ENCODE peak calls at places on chromosomes 5 and 9, in eight cellular contexts. F, H, Q, R, X, M, P and Y are unnamed samples.

GRCh38 chr9:93655621-93656425 is 79.4 kb downstream of the PHF2 start:
- DNase-seq in M (no peak), R (no peak), X (no peak), P (no peak), H (no peak), Q (no peak), F (peak; percentile 38), Y (no peak)

GRCh38 chr9:135797507-135798302 is 95.7 kb downstream of the KCNT1 start:
- DNase-seq in M (peak; percentile 73), R (no peak), H (peak; percentile 81), Q (no peak), F (no peak), X (peak; percentile 31), P (peak; percentile 35), Y (no peak)

GRCh38 chr5:128271859-128272446 is 188.4 kb downstream of the SLC12A2 start:
- DNase-seq in Q (no peak), M (no peak), X (peak; percentile 74), H (no peak), R (no peak), F (no peak), P (no peak), Y (no peak)

GRCh38 chr5:151612689-151613427 is 21.7 kb upstream of the FAT2 start:
- DNase-seq in F (no peak), R (peak; percentile 61), M (no peak), H (no peak), X (peak; percentile 11), P (no peak), Q (no peak), Y (no peak)

GRCh38 chr5:39779836-39780235 is 355.1 kb upstream of the DAB2 start:
- DNase-seq in H (no peak), P (no peak), X (no peak), M (no peak), R (no peak), F (no peak), Q (no peak), Y (no peak)

GRCh38 chr5:133251296-133252132 is 199.7 kb downstream of the HSPA4 start:
- DNase-seq in H (no peak), F (peak; percentile 66), Q (no peak), X (no peak), R (no peak), P (no peak), M (no peak), Y (no peak)

GRCh38 chr5:52840286-52841050 is 52.8 kb downstream of the ITGA1 start:
- DNase-seq in Q (no peak), F (no peak), R (no peak), P (no peak), X (peak; percentile 59), M (peak; percentile 4), H (no peak), Y (no peak)

GRCh38 chr9:68446836-68447235 is 90.4 kb downstream of the PGM5 start:
- DNase-seq in M (peak; percentile 33), X (peak; percentile 44), Q (no peak), R (no peak), F (no peak), H (no peak), P (no peak), Y (no peak)

GRCh38 chr5:128212206-128212788 is 128.7 kb downstream of the SLC12A2 start:
- DNase-seq in P (no peak), X (no peak), R (no peak), F (no peak), M (no peak), H (no peak), Q (no peak), Y (no peak)

GRCh38 chr5:114192108-114192507 is 169.8 kb upstream of the KCNN2 start:
- DNase-seq in P (no peak), R (no peak), F (no peak), M (no peak), H (no peak), Q (no peak), X (peak; percentile 88), Y (no peak)

GRCh38 chr9:107295995-107296394 is 12.9 kb downstream of the RAD23B start:
- DNase-seq in H (no peak), P (no peak), Q (no peak), M (no peak), F (no peak), R (no peak), X (no peak), Y (no peak)

GRCh38 chr9:117768740-117769400 is 64.7 kb downstream of the TLR4 start:
- DNase-seq in R (no peak), Q (no peak), P (no peak), H (no peak), X (no peak), M (no peak), F (no peak), Y (no peak)

GRCh38 chr5:120677481-120677880 is 213.4 kb downstream of the PRR16 start:
- DNase-seq in M (no peak), R (no peak), Q (no peak), P (no peak), X (peak; percentile 21), H (no peak), F (no peak), Y (no peak)

DNA sequence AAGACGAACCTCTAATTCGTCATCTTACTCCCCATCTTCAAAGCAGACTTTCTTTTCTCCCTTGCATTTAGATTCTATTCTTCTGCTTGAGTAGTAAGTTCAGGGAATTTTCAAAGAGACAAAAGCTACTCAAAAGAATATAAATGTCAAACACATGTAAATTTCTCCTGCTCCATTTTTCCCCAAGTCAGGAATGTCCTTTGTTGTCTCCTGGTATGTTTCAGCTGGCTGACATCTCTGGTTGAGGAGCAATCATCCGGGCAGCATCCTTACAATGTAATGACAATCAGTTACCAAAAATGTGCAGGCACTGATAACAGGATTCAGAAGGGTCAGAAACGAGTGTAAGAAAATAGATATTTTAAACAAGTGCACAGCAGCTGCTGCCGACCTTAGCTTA is 47.6 kb upstream of the PPP1R2B start:
- DNase-seq in P (no peak), Q (no peak), F (no peak), X (no peak), M (no peak), H (no peak), R (no peak), Y (no peak)
- TF ChIP-seq CTCF in P (no peak), Q (no peak), F (no peak), X (no peak), M (no peak), H (no peak), R (no peak), Y (no peak)

DNA sequence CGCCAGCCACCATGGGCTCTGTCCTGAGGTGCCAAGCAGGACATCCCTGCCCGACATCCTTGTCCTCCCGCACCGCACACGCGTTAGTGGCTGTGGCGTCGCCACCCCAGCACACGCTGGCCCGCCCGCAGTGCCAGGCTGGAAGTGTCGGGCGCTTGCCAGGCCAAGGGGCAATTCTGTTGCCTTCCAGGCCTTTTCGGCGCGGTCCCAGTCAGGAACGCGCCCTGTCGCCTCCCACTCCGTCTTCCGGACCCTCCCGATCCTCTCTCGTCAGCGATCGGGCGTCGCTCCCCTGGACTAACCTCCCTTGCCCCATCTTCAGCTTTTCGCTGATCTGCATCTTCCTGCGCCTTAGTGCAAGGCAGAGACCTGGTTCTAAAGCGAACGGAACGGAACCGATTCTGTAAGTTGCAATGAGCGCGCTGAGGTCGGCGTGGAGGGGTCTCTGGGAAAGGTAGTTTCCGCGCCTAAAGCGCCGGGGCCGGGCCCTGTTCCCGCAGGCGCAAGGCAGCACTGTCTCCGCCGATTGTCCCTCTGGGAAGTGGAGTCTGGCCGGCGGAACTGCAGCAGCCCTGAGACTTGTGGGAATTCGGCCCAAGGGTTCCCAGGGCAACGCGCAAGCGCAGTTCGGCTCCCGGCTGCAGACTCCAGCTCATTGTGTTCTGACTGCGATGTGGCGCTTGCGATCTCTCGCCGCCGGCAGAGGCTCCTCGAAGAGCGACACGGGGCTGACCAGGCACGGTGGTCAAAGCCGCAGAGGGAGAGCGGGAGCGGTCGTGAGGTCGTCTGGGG is at the start of gene ZNF454:
- DNase-seq in F (peak; percentile 74), P (no peak), Q (no peak), H (no peak), M (peak; percentile 29), R (no peak), X (peak; percentile 62), Y (no peak)
- TF ChIP-seq CTCF in F (no peak), P (no peak), Q (no peak), H (no peak), M (no peak), R (no peak), X (no peak), Y (no peak)

GRCh38 chr9:89974582-89974981 is 369.8 kb downstream of the GADD45G start:
- DNase-seq in R (no peak), F (no peak), X (no peak), M (no peak), H (no peak), Q (no peak), P (no peak), Y (no peak)

GRCh38 chr9:89975024-89975423 is 370.2 kb downstream of the GADD45G start:
- DNase-seq in X (no peak), M (no peak), Q (no peak), H (no peak), P (no peak), F (no peak), R (no peak), Y (no peak)

GRCh38 chr9:89975586-89975985 is 370.8 kb downstream of the GADD45G start:
- DNase-seq in F (no peak), M (no peak), P (no peak), X (no peak), Q (no peak), R (no peak), H (no peak), Y (no peak)

GRCh38 chr9:89982016-89982415 is 377.2 kb downstream of the GADD45G start:
- DNase-seq in P (no peak), R (no peak), X (no peak), F (no peak), Q (no peak), H (no peak), M (no peak), Y (no peak)

DNA sequence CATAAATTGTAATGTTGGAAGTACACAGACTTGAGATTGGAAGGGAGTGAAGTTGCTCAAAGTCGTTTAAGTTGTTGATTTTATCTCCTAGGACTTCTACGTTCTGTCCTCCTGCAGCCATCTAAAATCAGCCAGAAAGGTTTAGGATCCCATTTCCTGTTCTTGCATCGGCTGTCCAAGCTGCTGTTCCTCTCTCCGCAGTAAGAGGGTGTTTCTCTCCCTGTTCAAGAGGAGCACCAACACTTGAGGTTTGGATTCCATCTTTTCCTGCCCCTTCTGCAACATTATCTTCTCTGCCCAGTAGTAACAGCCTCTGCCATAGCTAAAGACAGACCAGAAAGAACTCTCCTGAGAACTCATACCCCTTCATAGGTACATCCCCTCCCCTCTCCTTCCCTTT is 373.4 kb downstream of the GADD45G start:
- DNase-seq in Q (no peak), H (no peak), P (no peak), X (peak; percentile 21), R (no peak), M (no peak), F (no peak), Y (no peak)
- TF ChIP-seq CTCF in Q (no peak), H (no peak), P (peak; percentile 26), X (no peak), R (no peak), M (peak; percentile 30), F (peak; percentile 31), Y (no peak)

DNA sequence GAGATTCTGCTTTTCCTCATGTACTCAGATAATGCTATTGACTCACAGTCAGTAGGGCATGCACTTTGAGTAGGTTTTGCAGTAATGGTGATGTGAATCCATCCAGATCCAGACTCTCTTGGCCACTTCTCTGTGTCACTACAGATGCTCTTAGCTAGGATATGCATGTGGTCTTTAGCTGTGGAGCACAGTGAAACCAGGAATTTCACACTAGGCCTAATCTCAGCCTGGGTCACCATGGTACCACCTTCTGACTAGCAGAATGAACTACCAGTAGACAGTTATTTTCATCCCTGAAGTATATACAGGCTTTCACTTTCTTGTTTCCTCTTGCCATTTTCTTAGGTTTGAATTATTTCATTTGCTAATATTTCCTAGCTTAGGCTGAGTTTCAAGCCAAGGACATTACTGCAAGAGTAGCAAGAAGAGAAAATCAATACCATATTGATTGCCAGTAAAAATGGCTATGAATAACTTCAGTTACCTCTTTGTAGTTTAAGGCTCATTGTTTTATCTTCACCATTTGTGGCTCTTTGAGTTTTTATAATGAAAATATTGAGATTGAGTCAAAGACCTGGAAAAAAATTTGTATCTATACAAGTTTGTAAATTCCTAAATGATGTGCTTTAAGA is 28.4 kb upstream of the CSNK1G3 start:
- DNase-seq in M (no peak), R (no peak), H (no peak), P (no peak), F (no peak), Q (no peak), X (no peak), Y (no peak)
- TF ChIP-seq CTCF in M (no peak), R (no peak), H (no peak), P (no peak), F (no peak), Q (no peak), X (no peak), Y (no peak)